ENCODE peak calls at places on chromosome 5, in five cellular contexts. F, Y, V, N and Q are unnamed samples.

GRCh38 chr5:165525268-165525667 is 2019.8 kb downstream of the MAT2B start:
- DNase-seq in F (no peak), Y (no peak), V (peak; percentile 2), N (no peak), Q (peak; percentile 54)

GRCh38 chr5:56561-57290 is 35.2 kb upstream of the PLEKHG4B start:
- DNase-seq in F (peak; percentile 90), Y (no peak), V (peak; percentile 56), N (no peak), Q (peak; percentile 91)

GRCh38 chr5:77638763-77639451 is 394 bp upstream of the OTP start:
- DNase-seq in F (peak; percentile 96), Y (no peak), V (no peak), N (no peak), Q (no peak)

GRCh38 chr5:95620030-95620869 is at the start of gene GPR150:
- DNase-seq in F (peak; percentile 66), Y (peak; percentile 85), V (peak; percentile 33), N (no peak), Q (no peak)

GRCh38 chr5:36537729-36538128 is 68.7 kb upstream of the SLC1A3 start:
- DNase-seq in F (no peak), Y (no peak), V (no peak), N (no peak), Q (no peak)

GRCh38 chr5:94969174-94969573 is 315.7 kb downstream of the MCTP1 start:
- DNase-seq in F (peak; percentile 13), Y (no peak), V (peak; percentile 51), N (no peak), Q (peak; percentile 46)

GRCh38 chr5:179209359-179210150 is 135.7 kb downstream of the ADAMTS2 start:
- DNase-seq in F (no peak), Y (peak; percentile 49), V (peak; percentile 41), N (no peak), Q (no peak)

GRCh38 chr5:106843812-106844416 is 826.8 kb downstream of the EFNA5 start:
- DNase-seq in F (peak; percentile 60), Y (no peak), V (peak; percentile 71), N (no peak), Q (peak; percentile 48)

GRCh38 chr5:138523406-138523805 is 19.6 kb downstream of the ETF1 start:
- DNase-seq in F (no peak), Y (no peak), V (no peak), N (no peak), Q (no peak)

GRCh38 chr5:124040799-124041198 is 528.8 kb downstream of the CSNK1G3 start:
- DNase-seq in F (no peak), Y (no peak), V (no peak), N (no peak), Q (no peak)

GRCh38 chr5:170097934-170098333 is 7.8 kb upstream of the FOXI1 start:
- DNase-seq in F (peak; percentile 9), Y (no peak), V (no peak), N (no peak), Q (no peak)

GRCh38 chr5:76521240-76521758 is 101.9 kb downstream of the F2RL2 start:
- DNase-seq in F (no peak), Y (no peak), V (peak; percentile 22), N (no peak), Q (peak; percentile 59)

GRCh38 chr5:38500861-38501260 is 55.6 kb downstream of the LIFR start:
- DNase-seq in F (no peak), Y (no peak), V (peak; percentile 62), N (no peak), Q (peak; percentile 46)

GRCh38 chr5:31823477-31823876 is 184.5 kb downstream of the PDZD2 start:
- DNase-seq in F (peak; percentile 57), Y (no peak), V (no peak), N (no peak), Q (no peak)

GRCh38 chr5:91272858-91273257 is 110.3 kb downstream of the ARRDC3 start:
- DNase-seq in F (no peak), Y (no peak), V (peak; percentile 33), N (no peak), Q (no peak)

GRCh38 chr5:96189987-96190386 is 228.3 kb upstream of the ELL2 start:
- DNase-seq in F (no peak), Y (no peak), V (no peak), N (no peak), Q (no peak)

GRCh38 chr5:14223372-14223771 is 80.2 kb downstream of the TRIO start:
- DNase-seq in F (no peak), Y (no peak), V (no peak), N (no peak), Q (no peak)

GRCh38 chr5:10400834-10401233 is 40.8 kb upstream of the ROPN1L start:
- DNase-seq in F (no peak), Y (no peak), V (no peak), N (no peak), Q (peak; percentile 3)

GRCh38 chr5:96244696-96245095 is 188.4 kb downstream of the PCSK1 start:
- DNase-seq in F (no peak), Y (no peak), V (no peak), N (no peak), Q (peak; percentile 63)

GRCh38 chr5:89263846-89264245 is 380.9 kb upstream of the MEF2C start:
- DNase-seq in F (no peak), Y (no peak), V (no peak), N (no peak), Q (no peak)

GRCh38 chr5:91898865-91899264 is 515.7 kb upstream of the ARRDC3 start:
- DNase-seq in F (no peak), Y (no peak), V (no peak), N (no peak), Q (no peak)

GRCh38 chr5:62143268-62144229 is 162.5 kb upstream of the KIF2A start:
- DNase-seq in F (peak; percentile 70), Y (no peak), V (peak; percentile 54), N (no peak), Q (peak; percentile 59)

GRCh38 chr5:107951322-107951721 is 280.6 kb upstream of the EFNA5 start:
- DNase-seq in F (no peak), Y (no peak), V (no peak), N (no peak), Q (no peak)

GRCh38 chr5:68740204-68740910 is 353.5 kb upstream of the SLC30A5 start:
- DNase-seq in F (no peak), Y (no peak), V (no peak), N (no peak), Q (no peak)

GRCh38 chr5:61290815-61291214 is 41.2 kb upstream of the ZSWIM6 start:
- DNase-seq in F (no peak), Y (no peak), V (peak; percentile 45), N (no peak), Q (peak; percentile 66)

GRCh38 chr5:14243768-14244167 is 100.6 kb downstream of the TRIO start:
- DNase-seq in F (no peak), Y (no peak), V (no peak), N (no peak), Q (no peak)

GRCh38 chr5:52997424-52997823 is 8.3 kb downstream of the ITGA2 start:
- DNase-seq in F (no peak), Y (no peak), V (no peak), N (no peak), Q (no peak)

GRCh38 chr5:147863409-147864194 is 14.9 kb upstream of the SCGB3A2 start:
- DNase-seq in F (no peak), Y (no peak), V (no peak), N (no peak), Q (no peak)

GRCh38 chr5:54311178-54311811 is 922 bp upstream of the ARL15 start:
- DNase-seq in F (peak; percentile 42), Y (no peak), V (no peak), N (no peak), Q (peak; percentile 34)

GRCh38 chr5:177448244-177448950 is 1.8 kb downstream of the PRR7 start:
- DNase-seq in F (no peak), Y (no peak), V (no peak), N (no peak), Q (no peak)

GRCh38 chr5:142753114-142753764 is 16.9 kb upstream of the ARHGAP26 start:
- DNase-seq in F (no peak), Y (peak; percentile 81), V (peak; percentile 48), N (peak; percentile 89), Q (peak; percentile 74)

GRCh38 chr5:150412319-150413175 is at the start of gene CD74:
- DNase-seq in F (peak; percentile 87), Y (peak; percentile 75), V (peak; percentile 37), N (peak; percentile 90), Q (peak; percentile 70)

GRCh38 chr5:150410524-150411244 is 2.0 kb downstream of the CD74 start:
- DNase-seq in F (peak; percentile 86), Y (peak; percentile 64), V (peak; percentile 64), N (peak; percentile 70), Q (peak; percentile 77)

GRCh38 chr5:150411245-150411979 is 1.3 kb downstream of the CD74 start:
- DNase-seq in F (peak; percentile 70), Y (no peak), V (no peak), N (no peak), Q (peak; percentile 40)

GRCh38 chr5:150407097-150407720 is 5.5 kb downstream of the CD74 start:
- DNase-seq in F (no peak), Y (no peak), V (no peak), N (no peak), Q (no peak)

GRCh38 chr5:150409638-150410523 is 2.8 kb downstream of the CD74 start:
- DNase-seq in F (peak; percentile 95), Y (peak; percentile 77), V (peak; percentile 93), N (peak; percentile 86), Q (peak; percentile 88)
- H3K4me3 ChIP-seq in F (peak overlapping the region; percentile 35), Y (peak overlapping the region; percentile 63), V (no peak overlapping the region), N (peak overlapping the region; percentile 60), Q (no peak overlapping the region)

DNA sequence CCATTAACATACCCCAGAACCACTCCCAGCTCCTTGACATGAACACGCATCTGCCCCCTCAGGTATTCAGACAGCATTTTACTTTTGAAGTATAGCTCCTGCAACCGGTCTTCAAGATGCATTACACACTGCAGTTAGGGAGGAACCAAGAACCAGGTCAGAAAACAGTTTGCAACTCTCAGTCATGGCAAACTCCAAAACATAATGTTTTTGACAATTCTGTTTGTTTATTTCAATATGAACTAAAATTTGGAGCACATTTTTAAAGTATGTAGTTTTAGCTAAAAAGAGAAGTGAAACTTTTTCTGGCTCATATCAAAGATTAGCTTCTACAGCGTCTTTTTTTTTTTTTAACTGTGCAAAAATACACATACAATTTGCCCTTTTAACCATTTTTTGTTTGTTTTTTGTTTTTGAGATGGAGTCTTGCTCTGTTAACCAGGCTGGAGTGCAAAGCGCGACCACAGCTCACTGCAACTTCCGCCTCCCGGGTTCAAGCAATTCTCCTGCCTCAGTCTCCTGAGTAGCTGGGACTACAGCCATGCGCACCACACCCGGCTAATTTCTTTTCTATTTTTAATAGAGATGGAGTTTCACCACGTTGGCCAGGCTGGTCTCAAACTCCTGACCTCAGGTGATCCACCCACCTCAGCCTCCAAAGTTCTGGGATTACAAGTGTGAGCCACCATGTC is 12.2 kb upstream of the RAPGEF6 start:
- DNase-seq in F (no peak), Y (no peak), V (no peak), N (no peak), Q (no peak)
- H3K4me3 ChIP-seq in F (no peak overlapping the region), Y (no peak overlapping the region), V (no peak overlapping the region), N (no peak overlapping the region), Q (no peak overlapping the region)

GRCh38 chr5:111755942-111756353 is 1.0 kb downstream of the NREP start:
- DNase-seq in F (peak; percentile 43), Y (no peak), V (peak; percentile 12), N (no peak), Q (no peak)
- H3K4me3 ChIP-seq in F (peak overlapping the region; percentile 70), Y (peak overlapping the region; percentile 78), V (peak overlapping the region; percentile 91), N (peak overlapping the region; percentile 62), Q (no peak overlapping the region)

GRCh38 chr5:44870430-44870829 is 61.7 kb downstream of the MRPS30 start:
- DNase-seq in F (no peak), Y (no peak), V (no peak), N (no peak), Q (no peak)

GRCh38 chr5:44862808-44863207 is 54.1 kb downstream of the MRPS30 start:
- DNase-seq in F (peak; percentile 8), Y (no peak), V (peak; percentile 68), N (no peak), Q (peak; percentile 34)

GRCh38 chr5:44871401-44871800 is 62.7 kb downstream of the MRPS30 start:
- DNase-seq in F (no peak), Y (no peak), V (no peak), N (no peak), Q (no peak)

GRCh38 chr5:44868541-44868940 is 59.8 kb downstream of the MRPS30 start:
- DNase-seq in F (no peak), Y (no peak), V (peak; percentile 23), N (no peak), Q (peak; percentile 3)
- H3K4me3 ChIP-seq in F (no peak overlapping the region), Y (no peak overlapping the region), V (no peak overlapping the region), N (no peak overlapping the region), Q (no peak overlapping the region)